ENCODE peak calls at places on chromosomes 4 and X, in four cellular contexts. F is IMR-90, P is GM12878, V is K562. B is an unnamed sample. For H3K4me1, the result is how much of the 10 kb centered on the place peaks cover.

GRCh38 chr4:26028133-26028792 is 114.2 kb downstream of the SMIM20 start:
- DNase-seq in P (no peak), F (no peak), V (no peak), B (no peak)

GRCh38 chrX:16853537-16853936 is 16.6 kb downstream of the RBBP7 start:
- DNase-seq in P (no peak), F (peak), V (no peak), B (no peak)

GRCh38 chr4:73613130-73613529 is 7.1 kb downstream of the RASSF6 start:
- DNase-seq in F (no peak), V (no peak), P (no peak), B (no peak)

GRCh38 chrX:57964975-57965374 is 54.7 kb upstream of the ZXDA start:
- DNase-seq in V (no peak), F (no peak), P (no peak), B (no peak)

GRCh38 chrX:150037041-150037440 is 98.8 kb upstream of the EOLA2 start:
- DNase-seq in V (no peak), F (no peak), P (no peak), B (no peak)

GRCh38 chr4:105627620-105628019 is 75.2 kb downstream of the ARHGEF38 start:
- DNase-seq in V (no peak), F (no peak), P (no peak), B (no peak)

GRCh38 chr4:845233-845835 is 19.4 kb upstream of the CPLX1 start:
- DNase-seq in P (no peak), V (no peak), F (peak), B (no peak)

GRCh38 chr4:89305028-89305427 is 2.6 kb downstream of the GPRIN3 start:
- DNase-seq in F (no peak), V (no peak), P (no peak), B (peak)

GRCh38 chrX:43676960-43677582 is 21.0 kb downstream of the MAOA start:
- DNase-seq in F (no peak), P (no peak), V (no peak), B (no peak)

GRCh38 chr4:6557185-6557584 is 17.8 kb upstream of the MAN2B2 start:
- DNase-seq in P (no peak), V (no peak), F (no peak), B (no peak)

GRCh38 chrX:70481424-70481823 is 36.8 kb downstream of the DLG3 start:
- DNase-seq in P (no peak), F (no peak), V (no peak), B (no peak)

GRCh38 chr4:141417387-141417786 is 196.7 kb downstream of the ZNF330 start:
- DNase-seq in P (no peak), V (no peak), F (peak), B (no peak)

GRCh38 chrX:2500091-2500680 is 590 bp downstream of the DHRSX start:
- DNase-seq in P (no peak), F (peak), V (no peak), B (peak)

GRCh38 chrX:36908801-36909403 is 99.3 kb upstream of the FAM47C start:
- DNase-seq in P (peak), V (peak), F (peak), B (peak)

GRCh38 chr4:138845664-138846063 is 169.9 kb upstream of the NOCT start:
- DNase-seq in P (no peak), V (no peak), F (peak), B (no peak)

GRCh38 chr4:138839574-138839973 is 176.0 kb upstream of the NOCT start:
- DNase-seq in P (no peak), F (no peak), V (no peak), B (no peak)

GRCh38 chr4:138841341-138841740 is 174.2 kb upstream of the NOCT start:
- DNase-seq in F (no peak), P (no peak), V (no peak), B (no peak)

GRCh38 chr4:138843611-138844010 is 172.0 kb upstream of the NOCT start:
- DNase-seq in F (no peak), V (no peak), P (no peak), B (no peak)

DNA sequence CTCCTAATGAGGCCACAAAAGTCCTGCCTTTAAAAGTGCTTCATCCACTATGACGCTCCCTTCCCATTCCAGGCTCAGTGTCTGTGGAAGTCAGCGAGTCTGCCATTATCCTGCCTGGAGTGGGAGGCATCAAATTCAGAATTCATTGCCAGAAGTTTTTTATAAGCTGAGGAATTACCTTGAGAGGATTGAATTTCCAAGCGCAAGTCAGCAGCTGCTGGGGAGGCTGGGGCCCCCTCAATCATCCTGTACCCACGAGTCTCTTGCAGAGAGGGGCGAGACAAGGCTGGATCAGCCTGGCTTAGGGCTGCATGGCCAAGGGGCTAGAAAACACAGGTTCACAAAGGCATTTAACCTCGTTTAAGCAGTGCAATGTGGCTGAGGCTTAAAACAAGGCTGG is 170.5 kb upstream of the NOCT start:
- DNase-seq in P (no peak), F (no peak), V (no peak), B (no peak)
- TF ChIP-seq POLR2A in P (no peak), F (no peak), V (no peak), B (no peak)

GRCh38 chr4:41435509-41435908 is 102.4 kb upstream of the LIMCH1 start:
- DNase-seq in F (no peak), V (no peak), P (no peak), B (no peak)

GRCh38 chr4:41430796-41431195 is 107.2 kb upstream of the LIMCH1 start:
- DNase-seq in F (no peak), V (no peak), P (no peak), B (no peak)

GRCh38 chr4:41432219-41432618 is 105.7 kb upstream of the LIMCH1 start:
- DNase-seq in F (no peak), P (no peak), V (no peak), B (no peak)

GRCh38 chr4:41433361-41433760 is 104.6 kb upstream of the LIMCH1 start:
- DNase-seq in F (no peak), V (no peak), P (no peak), B (no peak)

DNA sequence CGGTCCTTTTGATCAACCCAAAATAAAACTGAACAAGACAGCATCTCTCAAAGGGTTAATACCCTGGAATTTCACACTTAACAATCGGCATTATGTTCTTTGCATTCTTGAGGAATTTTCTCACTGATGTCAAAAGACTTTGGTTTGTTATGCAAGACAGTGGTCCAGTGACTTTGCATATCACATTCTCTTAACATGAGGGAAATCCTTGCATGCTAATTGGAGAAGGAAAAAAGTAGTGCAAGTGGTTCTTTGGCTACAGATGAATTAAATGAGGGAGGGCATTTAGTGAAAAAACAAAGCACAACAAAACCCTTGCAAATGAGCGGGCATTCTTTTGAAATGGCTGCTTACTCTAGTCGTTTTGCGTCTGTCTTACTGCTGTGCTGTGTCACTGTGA is 105.1 kb upstream of the LIMCH1 start:
- DNase-seq in P (no peak), V (no peak), F (peak), B (peak)
- H3K4me1 ChIP-seq in P (under half), V (under half), F (under half), B (half or more)

GRCh38 chr4:140300271-140300970 is 73.0 kb upstream of the SCOC start:
- DNase-seq in V (no peak), P (no peak), F (peak), B (peak)
- TF ChIP-seq RCOR1 in V (no peak), P (no peak), F (no peak), B (no peak)

DNA sequence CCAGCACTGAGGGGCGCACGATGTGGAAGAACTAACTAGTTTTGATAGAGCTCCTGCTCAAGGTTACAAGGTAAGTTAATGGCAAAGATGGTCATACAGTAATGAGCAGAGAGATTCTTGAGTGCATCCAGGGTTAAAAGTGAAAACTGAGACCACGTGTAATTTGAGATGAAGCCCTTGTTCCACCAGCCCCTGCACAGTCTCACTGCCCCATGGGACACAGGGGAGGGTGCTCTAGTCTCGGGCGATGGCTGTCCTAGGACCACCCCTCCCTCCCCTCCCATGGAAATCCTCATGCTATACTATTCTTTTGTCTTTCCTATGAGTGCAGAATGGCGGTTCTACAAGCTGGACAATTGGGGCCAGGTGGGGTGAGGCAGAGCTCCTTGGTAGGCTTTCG is 1.8 kb downstream of the G6PD start:
- DNase-seq in P (no peak), F (no peak), V (no peak), B (no peak)
- TF ChIP-seq POLR2A in P (no peak), F (no peak), V (no peak), B (no peak)

GRCh38 chr4:10020871-10021676 is at the start of gene SLC2A9:
- DNase-seq in V (no peak), F (no peak), P (no peak), B (no peak)

GRCh38 chr4:10017037-10017893 is 4.0 kb downstream of the SLC2A9 start:
- DNase-seq in V (no peak), F (no peak), P (no peak), B (no peak)

GRCh38 chr4:10018818-10019438 is 2.4 kb downstream of the SLC2A9 start:
- DNase-seq in V (peak), F (peak), P (peak), B (peak)

GRCh38 chr4:10020106-10020505 is 1.2 kb downstream of the SLC2A9 start:
- DNase-seq in F (no peak), P (no peak), V (no peak), B (no peak)

GRCh38 chr4:10019521-10020051 is 1.7 kb downstream of the SLC2A9 start:
- DNase-seq in F (no peak), P (no peak), V (no peak), B (no peak)
- H3K4me1 ChIP-seq in F (under half), P (under half), V (under half), B (under half)

GRCh38 chr4:122718265-122718664 is 14.2 kb upstream of the BBS12 start:
- DNase-seq in F (no peak), P (no peak), V (no peak), B (no peak)

GRCh38 chr4:122715221-122715620 is 17.3 kb upstream of the BBS12 start:
- DNase-seq in P (no peak), F (no peak), V (no peak), B (no peak)

GRCh38 chr4:122711893-122712292 is 20.6 kb upstream of the BBS12 start:
- DNase-seq in F (no peak), P (no peak), V (no peak), B (no peak)

GRCh38 chr4:122712782-122713181 is 19.7 kb upstream of the BBS12 start:
- DNase-seq in V (no peak), F (peak), P (no peak), B (no peak)

GRCh38 chr4:122716825-122717448 is 15.6 kb upstream of the BBS12 start:
- DNase-seq in P (no peak), V (peak), F (peak), B (peak)
- TF ChIP-seq RCOR1 in P (no peak), V (peak), F (no peak), B (no peak)

DNA sequence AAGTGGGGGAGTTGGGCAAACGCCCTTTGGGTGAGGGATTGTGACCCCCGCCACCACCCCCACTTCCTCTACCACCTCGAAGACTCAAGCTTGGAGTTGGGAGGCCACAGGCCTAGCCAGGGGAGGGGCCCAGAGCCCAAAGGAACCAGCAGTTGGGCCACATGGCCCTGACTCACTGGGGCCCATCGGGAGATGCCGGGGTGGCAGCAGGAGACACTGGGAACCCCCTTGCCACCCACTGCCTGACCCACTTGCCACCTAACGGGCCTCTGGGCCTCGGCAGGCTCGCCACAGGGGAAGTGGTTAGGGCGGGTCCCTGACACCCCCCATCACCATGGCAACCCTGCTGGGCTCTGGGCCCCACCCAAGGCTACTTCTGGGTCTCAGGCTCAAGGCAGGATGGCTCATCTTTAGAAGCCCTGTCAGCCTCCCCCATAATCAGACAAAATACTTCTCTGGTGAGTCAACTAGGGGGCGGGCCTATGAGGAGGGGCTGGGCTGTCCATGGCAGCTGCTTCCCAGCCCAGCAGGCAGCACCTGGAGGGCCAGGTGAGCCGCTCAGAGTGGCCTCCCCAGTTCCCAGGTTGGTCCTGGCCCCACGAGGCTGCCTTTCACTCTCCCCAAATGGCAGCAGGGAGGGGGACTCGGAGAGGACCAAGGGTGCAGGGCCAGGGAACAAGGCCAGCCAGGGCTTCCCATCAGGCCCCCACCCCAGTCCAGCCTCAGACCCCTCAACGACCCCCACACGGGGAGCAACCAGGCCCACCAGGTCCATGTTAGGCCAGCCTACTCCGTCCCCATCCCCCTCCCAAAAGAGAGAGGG is 5.6 kb downstream of the FLNA start:
- DNase-seq in F (peak), P (peak), V (peak), B (peak)
- TF ChIP-seq POLR2A in F (peak), P (peak), V (peak), B (peak)

B was measured in A549.